ENCODE peak calls at places on chromosomes 3 and 15, in seven cellular contexts. One of them, this sample, is unnamed.

GRCh38 chr3:124044961-124045360 is 53.0 kb upstream of the ROPN1 start:
- DNase-seq in BJ: no peak
- DNase-seq in fibroblast of lung: no peak
- DNase-seq in HCT116: no peak
- DNase-seq in Peyer's patch: no peak
- DNase-seq in psoas muscle: no peak
- DNase-seq in tibial nerve: no peak
- DNase-seq in this sample: no peak

GRCh38 chr3:15368561-15369135 is 36.3 kb upstream of the SH3BP5 start:
- DNase-seq in BJ: no peak
- DNase-seq in fibroblast of lung: no peak
- DNase-seq in HCT116: no peak
- DNase-seq in Peyer's patch: no peak
- DNase-seq in psoas muscle: no peak
- DNase-seq in tibial nerve: no peak
- DNase-seq in this sample: no peak

GRCh38 chr3:18127181-18127863 is 297.8 kb downstream of the SATB1 start:
- DNase-seq in BJ: no peak
- DNase-seq in fibroblast of lung: no peak
- DNase-seq in HCT116: no peak
- DNase-seq in Peyer's patch: peak
- DNase-seq in psoas muscle: no peak
- DNase-seq in tibial nerve: no peak
- DNase-seq in this sample: no peak

GRCh38 chr3:52218454-52218853 is 7.0 kb downstream of the TLR9 start:
- DNase-seq in BJ: no peak
- DNase-seq in fibroblast of lung: no peak
- DNase-seq in HCT116: no peak
- DNase-seq in Peyer's patch: peak
- DNase-seq in psoas muscle: no peak
- DNase-seq in tibial nerve: no peak
- DNase-seq in this sample: no peak

GRCh38 chr15:42138411-42138810 is 18.0 kb downstream of the PLA2G4F start:
- DNase-seq in BJ: no peak
- DNase-seq in fibroblast of lung: no peak
- DNase-seq in HCT116: no peak
- DNase-seq in Peyer's patch: no peak
- DNase-seq in psoas muscle: no peak
- DNase-seq in tibial nerve: no peak
- DNase-seq in this sample: no peak

GRCh38 chr3:16536344-16536663 is 22.8 kb upstream of the RFTN1 start:
- DNase-seq in BJ: no peak
- DNase-seq in fibroblast of lung: no peak
- DNase-seq in HCT116: no peak
- DNase-seq in Peyer's patch: no peak
- DNase-seq in psoas muscle: no peak
- DNase-seq in tibial nerve: no peak
- DNase-seq in this sample: no peak

GRCh38 chr3:5294360-5294759 is 106.9 kb downstream of the EDEM1 start:
- DNase-seq in BJ: peak
- DNase-seq in fibroblast of lung: no peak
- DNase-seq in HCT116: no peak
- DNase-seq in Peyer's patch: no peak
- DNase-seq in psoas muscle: no peak
- DNase-seq in tibial nerve: no peak
- DNase-seq in this sample: peak

GRCh38 chr15:90730290-90730689 is 13.1 kb downstream of the BLM start:
- DNase-seq in BJ: no peak
- DNase-seq in fibroblast of lung: no peak
- DNase-seq in HCT116: no peak
- DNase-seq in Peyer's patch: no peak
- DNase-seq in psoas muscle: no peak
- DNase-seq in tibial nerve: no peak
- DNase-seq in this sample: no peak

GRCh38 chr3:81545572-81545971 is 215.9 kb downstream of the GBE1 start:
- DNase-seq in BJ: no peak
- DNase-seq in fibroblast of lung: peak
- DNase-seq in HCT116: peak
- DNase-seq in Peyer's patch: no peak
- DNase-seq in psoas muscle: no peak
- DNase-seq in tibial nerve: no peak
- DNase-seq in this sample: no peak

GRCh38 chr3:196793224-196793623 is 53.6 kb downstream of the PAK2 start:
- DNase-seq in BJ: peak
- DNase-seq in fibroblast of lung: peak
- DNase-seq in HCT116: peak
- DNase-seq in Peyer's patch: no peak
- DNase-seq in psoas muscle: no peak
- DNase-seq in tibial nerve: no peak
- DNase-seq in this sample: peak

GRCh38 chr3:12440927-12441326 is 43.4 kb upstream of the TSEN2 start:
- DNase-seq in BJ: no peak
- DNase-seq in fibroblast of lung: peak
- DNase-seq in HCT116: no peak
- DNase-seq in Peyer's patch: no peak
- DNase-seq in psoas muscle: peak
- DNase-seq in tibial nerve: no peak
- DNase-seq in this sample: no peak

GRCh38 chr15:47194718-47195117 is 522.6 kb upstream of the SEMA6D start:
- DNase-seq in BJ: no peak
- DNase-seq in fibroblast of lung: peak
- DNase-seq in HCT116: no peak
- DNase-seq in Peyer's patch: no peak
- DNase-seq in psoas muscle: no peak
- DNase-seq in tibial nerve: no peak
- DNase-seq in this sample: no peak

GRCh38 chr15:79073336-79073735 is 17.2 kb downstream of the RASGRF1 start:
- DNase-seq in BJ: no peak
- DNase-seq in fibroblast of lung: no peak
- DNase-seq in HCT116: no peak
- DNase-seq in Peyer's patch: no peak
- DNase-seq in psoas muscle: no peak
- DNase-seq in tibial nerve: no peak
- DNase-seq in this sample: no peak

GRCh38 chr3:62371032-62371734 is 2.2 kb downstream of the FEZF2 start:
- DNase-seq in BJ: no peak
- DNase-seq in fibroblast of lung: no peak
- DNase-seq in HCT116: no peak
- DNase-seq in Peyer's patch: no peak
- DNase-seq in psoas muscle: no peak
- DNase-seq in tibial nerve: no peak
- DNase-seq in this sample: no peak

GRCh38 chr15:89822030-89822429 is 7.4 kb upstream of the ANPEP start:
- DNase-seq in BJ: no peak
- DNase-seq in fibroblast of lung: no peak
- DNase-seq in HCT116: no peak
- DNase-seq in Peyer's patch: no peak
- DNase-seq in psoas muscle: no peak
- DNase-seq in tibial nerve: no peak
- DNase-seq in this sample: no peak

GRCh38 chr3:125051205-125051604 is 4.6 kb downstream of the HEG1 start:
- DNase-seq in BJ: no peak
- DNase-seq in fibroblast of lung: no peak
- DNase-seq in HCT116: no peak
- DNase-seq in Peyer's patch: no peak
- DNase-seq in psoas muscle: no peak
- DNase-seq in tibial nerve: no peak
- DNase-seq in this sample: no peak

GRCh38 chr3:73552700-73553099 is 72.0 kb downstream of the PDZRN3 start:
- DNase-seq in BJ: no peak
- DNase-seq in fibroblast of lung: peak
- DNase-seq in HCT116: no peak
- DNase-seq in Peyer's patch: no peak
- DNase-seq in psoas muscle: no peak
- DNase-seq in tibial nerve: no peak
- DNase-seq in this sample: no peak

GRCh38 chr3:130433306-130433705 is 83.7 kb upstream of the COL6A6 start:
- DNase-seq in BJ: no peak
- DNase-seq in fibroblast of lung: no peak
- DNase-seq in HCT116: no peak
- DNase-seq in Peyer's patch: no peak
- DNase-seq in psoas muscle: no peak
- DNase-seq in tibial nerve: no peak
- DNase-seq in this sample: no peak

GRCh38 chr15:79896634-79897379 is at the start of gene MTHFS:
- DNase-seq in BJ: no peak
- DNase-seq in fibroblast of lung: peak
- DNase-seq in HCT116: peak
- DNase-seq in Peyer's patch: peak
- DNase-seq in psoas muscle: peak
- DNase-seq in tibial nerve: peak
- DNase-seq in this sample: peak

GRCh38 chr15:57363661-57364060 is 12.6 kb upstream of the CGNL1 start:
- DNase-seq in BJ: no peak
- DNase-seq in fibroblast of lung: no peak
- DNase-seq in HCT116: no peak
- DNase-seq in Peyer's patch: no peak
- DNase-seq in psoas muscle: no peak
- DNase-seq in tibial nerve: no peak
- DNase-seq in this sample: no peak

GRCh38 chr15:93987068-93987467 is 244.3 kb upstream of the MCTP2 start:
- DNase-seq in BJ: no peak
- DNase-seq in fibroblast of lung: no peak
- DNase-seq in HCT116: no peak
- DNase-seq in Peyer's patch: no peak
- DNase-seq in psoas muscle: no peak
- DNase-seq in tibial nerve: no peak
- DNase-seq in this sample: no peak

GRCh38 chr3:86774082-86774691 is 216.8 kb downstream of the VGLL3 start:
- DNase-seq in BJ: no peak
- DNase-seq in fibroblast of lung: peak
- DNase-seq in HCT116: no peak
- DNase-seq in Peyer's patch: no peak
- DNase-seq in psoas muscle: no peak
- DNase-seq in tibial nerve: no peak
- DNase-seq in this sample: no peak

GRCh38 chr3:12395349-12396012 is 88.8 kb upstream of the TSEN2 start:
- DNase-seq in BJ: no peak
- DNase-seq in fibroblast of lung: no peak
- DNase-seq in HCT116: no peak
- DNase-seq in Peyer's patch: no peak
- DNase-seq in psoas muscle: no peak
- DNase-seq in tibial nerve: no peak
- DNase-seq in this sample: no peak

GRCh38 chr15:35260961-35261360 is 175.9 kb upstream of the NANOGP8 start:
- DNase-seq in BJ: no peak
- DNase-seq in fibroblast of lung: no peak
- DNase-seq in HCT116: no peak
- DNase-seq in Peyer's patch: no peak
- DNase-seq in psoas muscle: no peak
- DNase-seq in tibial nerve: no peak
- DNase-seq in this sample: no peak

GRCh38 chr15:85754993-85755392 is 39.7 kb downstream of the KLHL25 start:
- DNase-seq in BJ: no peak
- DNase-seq in fibroblast of lung: peak
- DNase-seq in HCT116: no peak
- DNase-seq in Peyer's patch: no peak
- DNase-seq in psoas muscle: no peak
- DNase-seq in tibial nerve: peak
- DNase-seq in this sample: no peak

GRCh38 chr3:130901463-130902204 is 7.8 kb downstream of the ATP2C1 start:
- DNase-seq in BJ: no peak
- DNase-seq in fibroblast of lung: no peak
- DNase-seq in HCT116: no peak
- DNase-seq in Peyer's patch: no peak
- DNase-seq in psoas muscle: no peak
- DNase-seq in tibial nerve: no peak
- DNase-seq in this sample: no peak

GRCh38 chr3:155031191-155031590 is 48.9 kb upstream of the MME start:
- DNase-seq in BJ: peak
- DNase-seq in fibroblast of lung: peak
- DNase-seq in HCT116: no peak
- DNase-seq in Peyer's patch: no peak
- DNase-seq in psoas muscle: no peak
- DNase-seq in tibial nerve: no peak
- DNase-seq in this sample: no peak

GRCh38 chr15:93037341-93038063 is 51.5 kb downstream of the RGMA start:
- DNase-seq in BJ: no peak
- DNase-seq in fibroblast of lung: peak
- DNase-seq in HCT116: no peak
- DNase-seq in Peyer's patch: no peak
- DNase-seq in psoas muscle: peak
- DNase-seq in tibial nerve: peak
- DNase-seq in this sample: no peak

GRCh38 chr15:81023483-81024264 is 23.0 kb downstream of the TLNRD1 start:
- DNase-seq in BJ: peak
- DNase-seq in fibroblast of lung: peak
- DNase-seq in HCT116: no peak
- DNase-seq in Peyer's patch: peak
- DNase-seq in psoas muscle: peak
- DNase-seq in tibial nerve: peak
- DNase-seq in this sample: no peak

GRCh38 chr3:126353694-126354321 is 3.4 kb downstream of the KLF15 start:
- DNase-seq in BJ: no peak
- DNase-seq in fibroblast of lung: no peak
- DNase-seq in HCT116: no peak
- DNase-seq in Peyer's patch: no peak
- DNase-seq in psoas muscle: peak
- DNase-seq in tibial nerve: peak
- DNase-seq in this sample: no peak
- H3K4me3 ChIP-seq in BJ: no peak
- H3K4me3 ChIP-seq in fibroblast of lung: no peak
- H3K4me3 ChIP-seq in HCT116: no peak
- H3K4me3 ChIP-seq in Peyer's patch: no peak
- H3K4me3 ChIP-seq in psoas muscle: peak
- H3K4me3 ChIP-seq in tibial nerve: no peak
- H3K4me3 ChIP-seq in this sample: no peak

DNA sequence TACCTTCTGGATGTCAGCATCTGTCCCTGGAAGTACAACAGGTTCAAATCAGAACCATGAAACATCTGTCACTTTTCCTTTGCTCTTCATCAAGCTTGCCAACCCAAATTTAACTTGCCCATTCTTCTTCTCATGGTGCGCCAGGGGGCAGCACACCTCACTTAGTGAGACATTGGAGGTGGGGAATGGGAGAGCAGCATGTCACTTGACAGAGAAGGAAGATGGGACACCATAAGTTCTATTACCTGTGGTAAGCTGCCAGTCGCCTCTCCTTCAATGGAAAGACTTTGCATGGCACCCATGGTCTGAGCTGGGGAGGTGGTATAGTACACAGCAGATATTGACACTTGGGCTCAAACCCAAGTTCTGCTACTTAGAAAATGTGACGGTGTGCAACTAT is 2.9 kb downstream of the SCN5A start:
- DNase-seq in BJ: no peak
- DNase-seq in fibroblast of lung: peak
- DNase-seq in HCT116: no peak
- DNase-seq in Peyer's patch: no peak
- DNase-seq in psoas muscle: no peak
- DNase-seq in tibial nerve: no peak
- DNase-seq in this sample: no peak
- TF ChIP-seq CTCF in BJ: peak
- TF ChIP-seq CTCF in fibroblast of lung: peak
- TF ChIP-seq CTCF in HCT116: peak
- TF ChIP-seq CTCF in Peyer's patch: no peak
- TF ChIP-seq CTCF in psoas muscle: no peak
- TF ChIP-seq CTCF in tibial nerve: no peak
- TF ChIP-seq CTCF in this sample: peak

GRCh38 chr15:40162552-40162951 is 1.7 kb downstream of the BUB1B start:
- DNase-seq in BJ: no peak
- DNase-seq in fibroblast of lung: no peak
- DNase-seq in HCT116: no peak
- DNase-seq in Peyer's patch: no peak
- DNase-seq in psoas muscle: no peak
- DNase-seq in tibial nerve: no peak
- DNase-seq in this sample: no peak
- H3K4me3 ChIP-seq in BJ: no peak
- H3K4me3 ChIP-seq in fibroblast of lung: peak
- H3K4me3 ChIP-seq in HCT116: peak
- H3K4me3 ChIP-seq in Peyer's patch: no peak
- H3K4me3 ChIP-seq in psoas muscle: no peak
- H3K4me3 ChIP-seq in tibial nerve: no peak
- H3K4me3 ChIP-seq in this sample: peak

GRCh38 chr15:67501177-67501835 is 19.6 kb upstream of the C15orf61 start:
- DNase-seq in BJ: no peak
- DNase-seq in fibroblast of lung: peak
- DNase-seq in HCT116: no peak
- DNase-seq in Peyer's patch: no peak
- DNase-seq in psoas muscle: no peak
- DNase-seq in tibial nerve: no peak
- DNase-seq in this sample: no peak
- TF ChIP-seq CTCF in BJ: peak
- TF ChIP-seq CTCF in fibroblast of lung: peak
- TF ChIP-seq CTCF in HCT116: peak
- TF ChIP-seq CTCF in Peyer's patch: no peak
- TF ChIP-seq CTCF in psoas muscle: peak
- TF ChIP-seq CTCF in tibial nerve: no peak
- TF ChIP-seq CTCF in this sample: peak